ENCODE peak calls at places on chromosomes 7 and 10, in five cellular contexts. H is natural killer cell, Q is PC-3, T is dermis blood vessel endothelial cell, S is HT1080. X is an unnamed sample.

GRCh38 chr10:3874988-3875841 is 90.2 kb upstream of the KLF6 start:
- DNase-seq in Q (no peak), T (no peak), H (no peak), S (no peak), X (no peak)

GRCh38 chr10:11018426-11018818 is 750 bp downstream of the CELF2 start:
- DNase-seq in T (peak), S (no peak), H (no peak), Q (no peak), X (no peak)

GRCh38 chr10:125797999-125798662 is 22.5 kb upstream of the MMP21 start:
- DNase-seq in T (no peak), Q (no peak), H (no peak), S (no peak), X (no peak)

GRCh38 chr10:20088302-20088701 is 272.1 kb downstream of the PLXDC2 start:
- DNase-seq in S (no peak), H (no peak), T (no peak), Q (no peak), X (no peak)

GRCh38 chr10:79295593-79295992 is 51.7 kb upstream of the PPIF start:
- DNase-seq in S (peak), T (peak), H (no peak), Q (peak), X (peak)

GRCh38 chr10:72298774-72299519 is 25.2 kb downstream of the DDIT4 start:
- DNase-seq in S (no peak), H (no peak), T (no peak), Q (no peak), X (no peak)

GRCh38 chr10:100614416-100614815 is 78.7 kb downstream of the HIF1AN start:
- DNase-seq in H (no peak), Q (no peak), T (no peak), S (no peak), X (no peak)

GRCh38 chr10:13348216-13349017 is at the start of gene SEPHS1:
- DNase-seq in S (peak), Q (peak), H (peak), T (peak), X (peak)

GRCh38 chr10:61464461-61465215 is 11.5 kb upstream of the TMEM26 start:
- DNase-seq in T (peak), Q (peak), S (peak), H (no peak), X (peak)

GRCh38 chr10:121994429-121994881 is 5.5 kb downstream of the TACC2 start:
- DNase-seq in T (no peak), H (no peak), Q (peak), S (no peak), X (peak)

GRCh38 chr10:119401671-119402395 is 140.7 kb downstream of the RGS10 start:
- DNase-seq in Q (peak), T (peak), H (no peak), S (peak), X (peak)

GRCh38 chr10:14032406-14032998 is 298.2 kb downstream of the FRMD4A start:
- DNase-seq in Q (no peak), S (peak), T (peak), H (peak), X (peak)

GRCh38 chr10:3763035-3763456 is 22.0 kb downstream of the KLF6 start:
- DNase-seq in Q (peak), S (peak), T (peak), H (no peak), X (peak)

GRCh38 chr7:76314042-76314721 is 11.7 kb downstream of the HSPB1 start:
- DNase-seq in S (peak), Q (peak), T (peak), H (peak), X (peak)

GRCh38 chr7:50202052-50202555 is 102.4 kb upstream of the IKZF1 start:
- DNase-seq in T (no peak), Q (no peak), H (no peak), S (no peak), X (no peak)

GRCh38 chr7:135770139-135770710 is 21.6 kb upstream of the FAM180A start:
- DNase-seq in Q (no peak), T (no peak), H (no peak), S (no peak), X (no peak)

GRCh38 chr7:38539477-38540081 is 91.6 kb downstream of the AMPH start:
- DNase-seq in H (no peak), S (no peak), T (no peak), Q (no peak), X (no peak)

GRCh38 chr10:104345512-104345911 is 7.2 kb upstream of the ITPRIP start:
- DNase-seq in T (no peak), S (no peak), H (no peak), Q (no peak), X (no peak)

GRCh38 chr7:125668321-125668993 is 738.8 kb upstream of the POT1 start:
- DNase-seq in H (no peak), T (no peak), S (no peak), Q (no peak), X (no peak)

GRCh38 chr7:149871576-149871975 is 2.2 kb upstream of the ATP6V0E2 start:
- DNase-seq in S (no peak), Q (no peak), H (no peak), T (no peak), X (no peak)

GRCh38 chr7:113087278-113087998 is 811 bp upstream of the GPR85 start:
- DNase-seq in H (no peak), T (peak), Q (peak), S (peak), X (peak)

GRCh38 chr7:156752371-156753297 is 112.1 kb downstream of the RNF32 start:
- DNase-seq in T (no peak), H (no peak), S (peak), Q (no peak), X (no peak)

GRCh38 chr10:71571460-71572175 is 148.0 kb downstream of the C10orf105 start:
- DNase-seq in H (no peak), T (no peak), S (no peak), Q (no peak), X (no peak)

GRCh38 chr7:44396931-44397525 is 71.6 kb upstream of the CAMK2B start:
- DNase-seq in Q (no peak), S (no peak), H (no peak), T (peak), X (no peak)

GRCh38 chr10:122296363-122297120 is 25.4 kb downstream of the BTBD16 start:
- DNase-seq in H (no peak), Q (no peak), T (no peak), S (no peak), X (no peak)